ENCODE peak calls at places on chromosomes 5 and 9, in six cellular contexts. U, S, V, C, O and A are unnamed samples.

GRCh38 chr9:23291001-23291400 is 535.0 kb downstream of the ELAVL2 start:
- DNase-seq in S (no peak), V (no peak), O (no peak), U (no peak), C (no peak), A (no peak)

GRCh38 chr5:162842725-162843124 is 594.7 kb upstream of the CCNG1 start:
- DNase-seq in C (no peak), S (no peak), U (no peak), O (no peak), V (no peak), A (no peak)

GRCh38 chr9:99820330-99821186 is 1.1 kb upstream of the NR4A3 start:
- DNase-seq in O (peak), C (no peak), V (no peak), S (peak), U (no peak), A (no peak)

GRCh38 chr9:126629007-126629674 is 15.4 kb downstream of the LMX1B start:
- DNase-seq in S (no peak), O (no peak), U (no peak), C (no peak), V (no peak), A (no peak)

GRCh38 chr5:155953335-155953734 is 373.6 kb upstream of the SGCD start:
- DNase-seq in U (no peak), O (no peak), C (no peak), V (no peak), S (no peak), A (no peak)

GRCh38 chr5:171424726-171425125 is 5.3 kb downstream of the FGF18 start:
- DNase-seq in V (no peak), O (no peak), S (no peak), U (no peak), C (no peak), A (no peak)

GRCh38 chr9:115999498-115999897 is 154.1 kb upstream of the PAPPA start:
- DNase-seq in U (no peak), V (no peak), C (no peak), S (no peak), O (no peak), A (no peak)

GRCh38 chr9:132012704-132013345 is 66.8 kb downstream of the MED27 start:
- DNase-seq in U (no peak), O (no peak), V (no peak), S (peak), C (no peak), A (no peak)

GRCh38 chr9:93298498-93299417 is 114.8 kb downstream of the WNK2 start:
- DNase-seq in S (peak), U (no peak), O (no peak), V (no peak), C (no peak), A (no peak)

GRCh38 chr5:36887532-36887931 is 11.0 kb downstream of the NIPBL start:
- DNase-seq in C (no peak), S (no peak), U (no peak), O (no peak), V (no peak), A (no peak)

GRCh38 chr5:38720691-38721361 is 125.0 kb upstream of the OSMR start:
- DNase-seq in V (no peak), O (no peak), C (no peak), S (no peak), U (no peak), A (no peak)

GRCh38 chr5:50666261-50667078 is at the start of gene PARP8:
- DNase-seq in O (no peak), V (no peak), S (no peak), U (no peak), C (peak), A (no peak)

GRCh38 chr9:107360098-107360497 is 77.0 kb downstream of the RAD23B start:
- DNase-seq in V (no peak), S (no peak), C (no peak), U (no peak), O (no peak), A (no peak)

GRCh38 chr9:132068604-132069003 is 11.1 kb downstream of the MED27 start:
- DNase-seq in U (no peak), C (no peak), V (no peak), O (no peak), S (no peak), A (no peak)

GRCh38 chr5:176573564-176574296 is 24.6 kb downstream of the CDHR2 start:
- DNase-seq in C (peak), S (peak), V (no peak), O (peak), U (no peak), A (peak)

GRCh38 chr9:113589407-113589806 is 125.9 kb downstream of the RGS3 start:
- DNase-seq in V (no peak), O (no peak), U (no peak), S (no peak), C (no peak), A (no peak)

DNA sequence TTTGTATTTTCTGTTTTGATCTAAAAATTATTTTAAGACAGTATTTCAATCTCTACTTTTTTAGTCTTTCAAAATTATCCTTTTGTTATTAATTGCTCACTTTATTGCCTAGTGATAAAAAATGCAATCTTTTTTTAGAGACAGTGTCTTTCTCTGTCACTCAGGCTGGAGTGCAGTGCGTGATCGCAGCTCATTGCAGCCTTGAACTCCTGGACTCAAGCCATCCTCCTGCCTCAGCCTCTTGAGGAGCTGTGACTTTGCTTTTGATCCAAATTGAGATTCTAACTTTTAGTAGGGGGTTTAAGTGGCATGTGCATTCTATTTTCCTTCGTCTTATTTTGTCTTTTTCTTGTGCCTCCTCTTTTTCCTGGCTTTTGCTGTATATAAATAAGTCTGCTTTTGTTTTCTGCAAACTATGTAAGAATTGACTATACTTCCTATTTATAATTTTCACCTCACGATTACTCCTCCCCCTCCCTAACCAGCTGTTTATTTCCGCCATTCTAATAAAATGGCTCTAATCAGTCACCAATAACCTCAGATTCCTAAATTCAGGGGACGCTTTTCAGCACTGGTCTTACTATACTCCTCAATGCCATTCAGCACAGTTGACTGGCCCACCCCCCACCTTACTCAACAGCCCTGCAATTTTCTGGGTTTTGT is 32.3 kb downstream of the KLF9 start:
- DNase-seq in S (no peak), V (no peak), C (no peak), U (no peak), O (no peak), A (no peak)
- TF ChIP-seq YY1 in S (no peak), V (no peak), C (no peak), U (no peak), O (no peak), A (no peak)

GRCh38 chr5:139867109-139867508 is 71.5 kb downstream of the PSD2 start:
- DNase-seq in S (no peak), C (no peak), O (no peak), U (no peak), V (no peak), A (no peak)
- TF ChIP-seq ZNF274 in S (no peak), C (no peak), O (no peak), U (no peak), V (no peak), A (no peak)

GRCh38 chr5:115418788-115419187 is 122.3 kb upstream of the CCDC112 start:
- DNase-seq in U (no peak), V (no peak), O (no peak), C (no peak), S (no peak), A (no peak)
- TF ChIP-seq YY1 in U (no peak), V (no peak), O (no peak), C (no peak), S (no peak), A (no peak)

DNA sequence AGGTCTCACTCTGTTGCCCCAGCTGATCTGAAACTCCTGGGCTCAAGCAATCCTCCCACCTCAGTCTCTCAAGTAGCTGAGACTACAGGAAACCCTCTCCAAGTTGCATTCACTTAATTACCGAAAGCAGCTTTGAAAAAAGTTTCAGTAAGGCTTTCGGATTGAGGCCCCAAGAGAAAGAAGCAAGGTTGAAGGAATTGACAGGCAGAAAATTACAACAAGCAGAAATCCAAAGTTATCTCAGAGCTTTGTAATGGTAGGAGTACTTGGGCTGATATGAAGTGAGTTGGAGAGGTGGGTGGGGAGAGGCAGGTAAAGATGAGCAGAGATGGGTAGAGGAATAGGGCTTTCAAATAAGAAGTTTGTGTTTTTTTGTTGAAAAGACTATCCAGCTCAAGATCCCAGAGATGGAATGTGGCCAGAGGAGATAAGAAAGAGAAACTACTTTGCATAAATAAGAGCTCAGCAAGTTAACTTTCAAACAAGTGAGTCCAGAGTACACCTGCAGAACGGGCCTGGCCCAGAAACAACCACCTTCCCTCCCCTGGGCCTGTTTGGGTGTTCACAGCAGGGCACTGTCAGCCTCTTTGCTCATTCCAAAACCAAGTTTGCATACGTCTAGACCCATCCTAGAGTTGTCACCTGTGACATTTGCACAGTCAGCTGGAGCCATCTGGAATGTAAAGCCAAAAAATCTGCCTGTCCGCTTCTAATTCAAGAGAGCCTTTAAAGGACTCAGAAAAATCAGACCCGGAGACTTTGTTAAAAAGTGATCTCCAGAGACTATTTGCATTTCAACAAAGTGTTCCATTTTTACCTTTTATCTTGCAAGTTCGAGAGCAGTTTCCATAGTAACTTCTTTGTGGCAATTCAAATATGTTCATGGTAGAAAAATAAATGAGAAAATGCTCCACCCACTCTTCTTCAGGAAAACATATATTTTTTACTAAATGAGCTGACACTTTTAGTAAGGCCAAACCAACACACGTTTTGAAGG is 2.3 kb upstream of the CLINT1 start:
- DNase-seq in V (no peak), U (peak), S (peak), C (no peak), O (no peak), A (no peak)
- TF ChIP-seq ZNF274 in V (no peak), U (no peak), S (no peak), C (no peak), O (no peak), A (no peak)

GRCh38 chr9:104094534-104095020 is 468 bp downstream of the SMC2 start:
- DNase-seq in U (no peak), C (peak), O (no peak), V (no peak), S (peak), A (no peak)

GRCh38 chr9:104093647-104094533 is at the start of gene SMC2:
- DNase-seq in O (peak), S (peak), V (peak), U (peak), C (peak), A (peak)

GRCh38 chr9:104092192-104092591 is 1.9 kb upstream of the SMC2 start:
- DNase-seq in V (no peak), U (no peak), O (no peak), C (no peak), S (no peak), A (no peak)

GRCh38 chr9:104091708-104092107 is 2.4 kb upstream of the SMC2 start:
- DNase-seq in O (peak), V (no peak), C (no peak), S (peak), U (no peak), A (no peak)

GRCh38 chr9:104093162-104093561 is 947 bp upstream of the SMC2 start:
- DNase-seq in O (peak), V (no peak), S (no peak), C (no peak), U (no peak), A (no peak)
- TF ChIP-seq YY1 in O (no peak), V (no peak), S (no peak), C (no peak), U (no peak), A (no peak)

DNA sequence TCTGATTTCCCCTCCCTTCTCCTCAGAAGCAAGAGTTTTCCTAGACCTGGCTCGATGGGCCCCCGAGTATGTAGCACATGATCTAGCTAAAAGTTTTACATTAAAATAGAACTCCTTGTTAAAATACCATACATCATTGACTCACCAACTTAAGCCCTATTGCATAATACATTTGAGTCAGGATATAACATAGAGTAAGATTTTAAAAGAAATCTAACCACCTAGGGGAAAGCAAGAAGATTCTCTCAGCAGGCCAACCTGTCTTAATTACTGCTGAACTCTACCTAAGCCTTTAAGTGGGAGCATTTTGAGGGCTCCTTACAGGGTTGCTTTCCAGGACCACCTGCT is 39.5 kb downstream of the TMEM252 start:
- DNase-seq in O (no peak), S (no peak), U (no peak), C (no peak), V (no peak), A (no peak)
- TF ChIP-seq ZNF274 in O (no peak), S (no peak), U (no peak), C (no peak), V (no peak), A (no peak)

GRCh38 chr9:120742951-120743416 is 28.7 kb upstream of the MEGF9 start:
- DNase-seq in V (no peak), O (peak), C (peak), S (peak), U (no peak), A (peak)
- TF ChIP-seq YY1 in V (no peak), O (no peak), C (no peak), S (no peak), U (no peak), A (no peak)

GRCh38 chr5:95178046-95178651 is 106.7 kb downstream of the MCTP1 start:
- DNase-seq in V (peak), S (peak), C (peak), O (peak), U (peak), A (peak)
- TF ChIP-seq ZNF274 in V (no peak), S (no peak), C (no peak), O (no peak), U (no peak), A (no peak)